ENCODE peak calls at places on chromosomes 1 and 21, in five cellular contexts. One of them, this sample, is unnamed.

GRCh38 chr1:145782166-145783099 is 41.5 kb downstream of the RNF115 start:
- DNase-seq in IMR-90: peak
- DNase-seq in Peyer's patch: no peak
- DNase-seq in stomach: no peak
- DNase-seq in tibial nerve: no peak
- DNase-seq in this sample: peak

GRCh38 chr1:59833022-59833421 is 18.3 kb downstream of the HOOK1 start:
- DNase-seq in IMR-90: no peak
- DNase-seq in Peyer's patch: no peak
- DNase-seq in stomach: no peak
- DNase-seq in tibial nerve: no peak
- DNase-seq in this sample: no peak

GRCh38 chr1:67830928-67831596 is 2.2 kb downstream of the GNG12 start:
- DNase-seq in IMR-90: no peak
- DNase-seq in Peyer's patch: no peak
- DNase-seq in stomach: no peak
- DNase-seq in tibial nerve: no peak
- DNase-seq in this sample: no peak

GRCh38 chr21:25735895-25736597 is 1.3 kb downstream of the GABPA start:
- DNase-seq in IMR-90: peak
- DNase-seq in Peyer's patch: no peak
- DNase-seq in stomach: no peak
- DNase-seq in tibial nerve: no peak
- DNase-seq in this sample: no peak

GRCh38 chr21:40837456-40837855 is 9.5 kb downstream of the DSCAM start:
- DNase-seq in IMR-90: no peak
- DNase-seq in Peyer's patch: no peak
- DNase-seq in stomach: no peak
- DNase-seq in tibial nerve: no peak
- DNase-seq in this sample: peak

GRCh38 chr1:234212764-234213406 is 160.4 kb upstream of the COA6 start:
- DNase-seq in IMR-90: peak
- DNase-seq in Peyer's patch: no peak
- DNase-seq in stomach: no peak
- DNase-seq in tibial nerve: no peak
- DNase-seq in this sample: peak

GRCh38 chr21:44874497-44875331 is 1.2 kb upstream of the PTTG1IP start:
- DNase-seq in IMR-90: no peak
- DNase-seq in Peyer's patch: peak
- DNase-seq in stomach: peak
- DNase-seq in tibial nerve: peak
- DNase-seq in this sample: no peak

GRCh38 chr1:184881941-184882648 is 92.2 kb downstream of the NIBAN1 start:
- DNase-seq in IMR-90: no peak
- DNase-seq in Peyer's patch: no peak
- DNase-seq in stomach: no peak
- DNase-seq in tibial nerve: no peak
- DNase-seq in this sample: no peak

GRCh38 chr1:241682921-241683320 is 30.8 kb downstream of the WDR64 start:
- DNase-seq in IMR-90: no peak
- DNase-seq in Peyer's patch: no peak
- DNase-seq in stomach: no peak
- DNase-seq in tibial nerve: no peak
- DNase-seq in this sample: no peak

GRCh38 chr1:192807221-192807967 is 1.4 kb upstream of the RGS2 start:
- DNase-seq in IMR-90: peak
- DNase-seq in Peyer's patch: no peak
- DNase-seq in stomach: no peak
- DNase-seq in tibial nerve: no peak
- DNase-seq in this sample: peak

GRCh38 chr1:47558601-47559593 is 121.1 kb downstream of the FOXD2 start:
- DNase-seq in IMR-90: no peak
- DNase-seq in Peyer's patch: peak
- DNase-seq in stomach: peak
- DNase-seq in tibial nerve: no peak
- DNase-seq in this sample: peak

GRCh38 chr1:23795676-23796465 is 4.7 kb downstream of the GALE start:
- DNase-seq in IMR-90: no peak
- DNase-seq in Peyer's patch: peak
- DNase-seq in stomach: peak
- DNase-seq in tibial nerve: no peak
- DNase-seq in this sample: no peak

GRCh38 chr21:23740463-23740862 is 1866.8 kb downstream of the MRPL39 start:
- DNase-seq in IMR-90: no peak
- DNase-seq in Peyer's patch: no peak
- DNase-seq in stomach: no peak
- DNase-seq in tibial nerve: no peak
- DNase-seq in this sample: no peak

GRCh38 chr21:31358148-31358547 is 14.1 kb upstream of the TIAM1 start:
- DNase-seq in IMR-90: no peak
- DNase-seq in Peyer's patch: no peak
- DNase-seq in stomach: no peak
- DNase-seq in tibial nerve: no peak
- DNase-seq in this sample: no peak

GRCh38 chr1:150389650-150390049 is 25.7 kb downstream of the RPRD2 start:
- DNase-seq in IMR-90: peak
- DNase-seq in Peyer's patch: no peak
- DNase-seq in stomach: no peak
- DNase-seq in tibial nerve: no peak
- DNase-seq in this sample: no peak

GRCh38 chr1:65309317-65310077 is at the start of gene DNAJC6:
- DNase-seq in IMR-90: peak
- DNase-seq in Peyer's patch: peak
- DNase-seq in stomach: peak
- DNase-seq in tibial nerve: peak
- DNase-seq in this sample: peak

GRCh38 chr1:28893403-28894102 is 20.8 kb upstream of the EPB41 start:
- DNase-seq in IMR-90: peak
- DNase-seq in Peyer's patch: no peak
- DNase-seq in stomach: no peak
- DNase-seq in tibial nerve: no peak
- DNase-seq in this sample: no peak

GRCh38 chr1:1781526-1781903 is 3.2 kb upstream of the NADK start:
- DNase-seq in IMR-90: no peak
- DNase-seq in Peyer's patch: no peak
- DNase-seq in stomach: no peak
- DNase-seq in tibial nerve: no peak
- DNase-seq in this sample: no peak

GRCh38 chr1:89633103-89633744 is at the start of gene LRRC8C:
- DNase-seq in IMR-90: peak
- DNase-seq in Peyer's patch: peak
- DNase-seq in stomach: peak
- DNase-seq in tibial nerve: no peak
- DNase-seq in this sample: peak

GRCh38 chr1:172360960-172361359 is 59.5 kb upstream of the C1orf105 start:
- DNase-seq in IMR-90: no peak
- DNase-seq in Peyer's patch: no peak
- DNase-seq in stomach: no peak
- DNase-seq in tibial nerve: no peak
- DNase-seq in this sample: no peak

GRCh38 chr1:53367503-53368313 is 39.8 kb upstream of the LRP8 start:
- DNase-seq in IMR-90: no peak
- DNase-seq in Peyer's patch: peak
- DNase-seq in stomach: peak
- DNase-seq in tibial nerve: no peak
- DNase-seq in this sample: no peak

GRCh38 chr21:16071082-16071481 is 341.3 kb downstream of the USP25 start:
- DNase-seq in IMR-90: no peak
- DNase-seq in Peyer's patch: no peak
- DNase-seq in stomach: no peak
- DNase-seq in tibial nerve: no peak
- DNase-seq in this sample: no peak

GRCh38 chr1:93384656-93385055 is 38.9 kb downstream of the DR1 start:
- DNase-seq in IMR-90: no peak
- DNase-seq in Peyer's patch: no peak
- DNase-seq in stomach: no peak
- DNase-seq in tibial nerve: no peak
- DNase-seq in this sample: no peak

GRCh38 chr1:231807498-231807897 is 180.9 kb downstream of the DISC1 start:
- DNase-seq in IMR-90: no peak
- DNase-seq in Peyer's patch: no peak
- DNase-seq in stomach: no peak
- DNase-seq in tibial nerve: no peak
- DNase-seq in this sample: no peak

GRCh38 chr1:201515062-201515750 is 8.3 kb upstream of the CSRP1 start:
- DNase-seq in IMR-90: no peak
- DNase-seq in Peyer's patch: no peak
- DNase-seq in stomach: no peak
- DNase-seq in tibial nerve: no peak
- DNase-seq in this sample: no peak

GRCh38 chr1:211566431-211567025 is 12.4 kb downstream of the SLC30A1 start:
- DNase-seq in IMR-90: no peak
- DNase-seq in Peyer's patch: no peak
- DNase-seq in stomach: no peak
- DNase-seq in tibial nerve: no peak
- DNase-seq in this sample: no peak

GRCh38 chr1:103336376-103336775 is 189.1 kb upstream of the RNPC3 start:
- DNase-seq in IMR-90: no peak
- DNase-seq in Peyer's patch: no peak
- DNase-seq in stomach: no peak
- DNase-seq in tibial nerve: no peak
- DNase-seq in this sample: no peak

GRCh38 chr1:46940307-46940706 is 969 bp downstream of the CYP4A11 start:
- DNase-seq in IMR-90: no peak
- DNase-seq in Peyer's patch: peak
- DNase-seq in stomach: peak
- DNase-seq in tibial nerve: no peak
- DNase-seq in this sample: no peak

DNA sequence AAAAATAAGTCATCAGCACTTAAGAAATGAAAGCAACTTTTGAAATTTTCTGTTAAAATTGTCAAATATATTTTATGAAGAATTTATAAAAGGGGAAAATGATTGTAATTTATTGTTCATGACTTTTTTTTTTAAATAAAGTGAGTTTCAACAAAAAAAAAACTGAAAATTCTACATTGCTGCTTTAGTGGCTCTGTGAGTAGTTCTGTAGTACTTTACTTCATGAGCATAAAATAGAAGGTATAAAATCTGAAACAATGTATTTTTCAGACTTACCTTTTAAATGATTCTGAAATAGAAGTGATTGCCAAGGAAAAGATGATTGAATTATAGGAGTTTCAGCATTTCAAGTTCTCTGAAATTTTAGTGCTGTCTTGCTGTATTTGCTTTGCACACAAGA is 13.8 kb downstream of the PDIK1L start:
- DNase-seq in IMR-90: no peak
- DNase-seq in Peyer's patch: no peak
- DNase-seq in stomach: no peak
- DNase-seq in tibial nerve: no peak
- DNase-seq in this sample: no peak
- H3K27ac ChIP-seq in IMR-90: no peak
- H3K27ac ChIP-seq in Peyer's patch: peak
- H3K27ac ChIP-seq in stomach: no peak
- H3K27ac ChIP-seq in tibial nerve: peak
- H3K27ac ChIP-seq in this sample: no peak

DNA sequence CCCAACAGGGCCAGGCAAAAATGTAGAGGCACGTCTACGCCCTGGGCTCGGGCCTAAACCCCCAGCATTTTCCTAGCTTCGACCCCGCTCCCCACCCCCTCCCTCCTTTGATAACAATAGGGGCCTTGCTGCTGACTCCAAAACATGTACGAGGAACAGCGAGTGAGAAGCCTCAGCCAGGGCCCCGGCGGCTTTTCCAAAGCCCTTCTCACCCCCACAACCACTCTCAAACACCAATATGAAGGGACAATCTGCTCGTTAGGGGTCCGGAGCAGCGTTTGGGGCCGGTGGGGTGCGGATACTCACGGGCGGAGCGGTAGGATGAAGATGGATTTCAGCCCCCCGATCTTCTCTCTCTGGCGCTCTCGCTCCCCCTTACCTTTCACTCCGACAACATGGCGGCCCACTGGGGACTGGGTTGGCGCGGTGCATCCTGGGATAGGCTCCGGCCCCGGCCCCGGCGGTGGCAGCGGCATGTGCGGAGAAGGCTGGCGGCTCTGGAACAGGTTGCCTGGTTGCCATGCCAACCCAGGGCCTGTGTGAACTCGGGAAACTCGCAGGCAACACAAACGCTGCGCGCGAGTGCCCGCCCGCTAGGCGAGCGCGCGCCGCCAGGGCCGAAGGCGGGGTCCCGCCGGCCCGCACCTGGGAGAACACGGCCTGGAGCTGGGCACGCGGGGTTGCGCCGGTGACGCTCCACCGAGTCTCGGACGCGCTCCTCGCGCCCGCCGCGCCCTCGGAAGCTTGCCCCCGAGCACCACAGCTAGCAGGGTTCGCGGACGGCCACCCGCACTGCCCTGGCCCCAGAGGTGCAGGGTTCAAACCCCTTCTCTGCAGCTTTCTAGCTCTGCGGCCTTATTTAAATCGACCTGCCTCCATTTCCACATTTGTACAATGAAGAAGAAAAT is at the start of gene PUM1:
- DNase-seq in IMR-90: peak
- DNase-seq in Peyer's patch: peak
- DNase-seq in stomach: peak
- DNase-seq in tibial nerve: peak
- DNase-seq in this sample: peak
- TF ChIP-seq CTCF in IMR-90: no peak
- TF ChIP-seq CTCF in Peyer's patch: no peak
- TF ChIP-seq CTCF in stomach: no peak
- TF ChIP-seq CTCF in tibial nerve: peak
- TF ChIP-seq CTCF in this sample: no peak

GRCh38 chr1:209229494-209230059 is 353.9 kb upstream of the CAMK1G start:
- DNase-seq in IMR-90: no peak
- DNase-seq in Peyer's patch: no peak
- DNase-seq in stomach: no peak
- DNase-seq in tibial nerve: no peak
- DNase-seq in this sample: peak
- H3K27ac ChIP-seq in IMR-90: no peak
- H3K27ac ChIP-seq in Peyer's patch: no peak
- H3K27ac ChIP-seq in stomach: no peak
- H3K27ac ChIP-seq in tibial nerve: no peak
- H3K27ac ChIP-seq in this sample: no peak

DNA sequence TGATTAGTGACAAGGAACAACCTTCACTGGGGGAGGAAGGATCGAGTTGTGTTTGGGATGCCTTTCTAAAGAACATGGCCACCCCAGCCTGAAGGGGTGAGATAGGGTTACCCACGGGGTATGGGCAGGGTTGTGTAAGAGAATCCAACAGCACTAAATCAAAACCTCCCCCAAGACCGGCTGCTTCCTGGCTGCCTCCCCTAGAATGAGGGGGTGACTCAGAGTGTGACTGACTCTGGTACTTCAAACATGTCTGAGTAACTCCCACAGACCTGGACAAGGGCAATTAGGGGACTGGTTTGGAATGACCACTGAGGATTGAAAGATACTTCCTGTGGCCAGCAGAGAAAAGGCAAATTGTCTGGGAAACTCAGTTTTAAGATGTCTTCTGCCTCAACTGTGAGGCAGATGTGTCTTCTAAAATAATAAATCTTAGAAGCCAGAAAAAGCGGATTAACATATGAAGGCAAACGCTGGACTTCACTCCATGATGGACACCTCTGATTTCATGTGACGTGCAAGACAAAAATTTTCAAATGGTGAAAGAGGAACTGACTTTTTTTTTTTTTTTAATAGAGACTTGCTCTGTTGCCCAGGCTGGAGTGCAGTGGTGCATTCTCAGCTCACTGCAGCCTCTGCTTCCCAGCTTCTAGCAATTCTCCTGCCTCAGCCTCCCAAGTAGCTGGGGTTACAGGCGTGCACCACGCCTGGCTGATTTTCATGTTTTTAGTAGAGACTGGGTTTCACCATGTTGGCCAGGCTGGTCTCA is 6.8 kb upstream of the PTPN14 start:
- DNase-seq in IMR-90: peak
- DNase-seq in Peyer's patch: no peak
- DNase-seq in stomach: no peak
- DNase-seq in tibial nerve: no peak
- DNase-seq in this sample: peak
- TF ChIP-seq CTCF in IMR-90: no peak
- TF ChIP-seq CTCF in Peyer's patch: no peak
- TF ChIP-seq CTCF in stomach: no peak
- TF ChIP-seq CTCF in tibial nerve: no peak
- TF ChIP-seq CTCF in this sample: no peak

This sample was measured in RWPE1.